ENCODE peak calls at places on chromosomes 3 and 15, in four cellular contexts. R is transverse colon, E is SK-N-SH, T is A549. Y is an unnamed sample.

GRCh38 chr3:158983480-158983879 is 181.6 kb downstream of the MFSD1 start:
- DNase-seq in R (no peak), E (no peak), T (no peak), Y (no peak)

GRCh38 chr3:133383175-133383574 is 16.7 kb upstream of the BFSP2 start:
- DNase-seq in R (no peak), E (no peak), T (no peak), Y (no peak)

GRCh38 chr15:65377105-65377975 is 462 bp downstream of the IGDCC3 start:
- DNase-seq in R (no peak), E (peak; percentile 83), T (peak; percentile 61), Y (no peak)

GRCh38 chr15:82543155-82543554 is 2.9 kb upstream of the RPS17 start:
- DNase-seq in R (no peak), E (no peak), T (no peak), Y (peak; percentile 47)

GRCh38 chr3:30286811-30287210 is 319.6 kb upstream of the TGFBR2 start:
- DNase-seq in R (no peak), E (no peak), T (no peak), Y (no peak)

GRCh38 chr15:70362350-70362749 is 264.6 kb upstream of the TLE3 start:
- DNase-seq in R (no peak), E (no peak), T (no peak), Y (no peak)

GRCh38 chr15:92035961-92036360 is 182.5 kb downstream of the SLCO3A1 start:
- DNase-seq in R (no peak), E (no peak), T (no peak), Y (no peak)

GRCh38 chr15:91122296-91122695 is 22.2 kb downstream of the SV2B start:
- DNase-seq in R (no peak), E (no peak), T (no peak), Y (no peak)

GRCh38 chr3:24365168-24365567 is 129.5 kb downstream of the THRB start:
- DNase-seq in R (peak; percentile 63), E (peak; percentile 6), T (peak; percentile 29), Y (peak; percentile 75)

GRCh38 chr3:13134879-13135206 is 61.6 kb upstream of the IQSEC1 start:
- DNase-seq in R (no peak), E (no peak), T (no peak), Y (no peak)

GRCh38 chr15:65421360-65422215 is 1.2 kb downstream of the IGDCC4 start:
- DNase-seq in R (peak; percentile 19), E (peak; percentile 62), T (no peak), Y (no peak)

GRCh38 chr3:155983834-155984474 is 113.5 kb downstream of the GMPS start:
- DNase-seq in R (no peak), E (no peak), T (no peak), Y (no peak)
- TF ChIP-seq CTCF in R (no peak), E (peak; percentile 17), T (no peak), Y (no peak)

DNA sequence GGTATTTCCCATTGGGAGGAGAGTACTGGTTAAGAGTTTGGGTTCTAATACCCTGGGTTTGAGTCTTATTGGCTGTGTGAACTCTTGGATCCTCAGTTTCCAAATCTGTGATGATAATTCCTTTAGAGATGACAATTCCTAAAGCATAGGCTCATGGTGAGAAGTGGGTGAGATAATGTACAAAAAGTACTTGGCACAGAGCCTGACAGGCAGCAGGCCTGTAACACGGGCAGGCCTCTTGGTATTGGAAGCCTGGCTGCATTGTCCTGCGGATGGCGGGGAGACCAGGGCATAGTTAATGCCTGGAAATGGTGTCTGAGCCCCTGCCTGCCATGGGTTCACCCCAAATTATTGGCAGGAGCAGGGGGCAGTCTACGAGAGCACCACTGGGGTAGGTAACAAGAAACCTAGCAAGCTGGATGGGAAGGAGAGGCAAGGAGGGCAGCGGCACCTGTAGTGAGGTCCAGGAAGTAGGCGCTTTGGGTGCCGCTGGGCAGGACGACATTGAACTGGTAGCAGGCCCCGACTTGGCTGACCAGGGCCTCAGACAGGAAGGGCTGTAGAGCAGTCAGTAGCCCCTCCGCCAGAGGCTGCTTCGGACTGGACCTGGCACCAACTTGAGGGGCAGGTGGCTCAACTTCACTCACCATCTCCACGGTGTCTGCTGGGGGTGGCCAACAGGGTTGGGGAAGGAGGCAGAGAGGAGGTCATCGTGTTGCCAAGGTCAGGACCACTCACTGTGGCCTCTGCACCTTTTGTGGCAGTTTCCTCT is 7.7 kb downstream of the STOML1 start:
- DNase-seq in R (no peak), E (no peak), T (no peak), Y (no peak)
- H3K4me3 ChIP-seq in R (no peak overlapping the region), E (no peak overlapping the region), T (no peak overlapping the region), Y (no peak overlapping the region)

GRCh38 chr15:66947471-66947870 is 117.9 kb upstream of the SMAD3 start:
- DNase-seq in R (no peak), E (no peak), T (no peak), Y (no peak)

GRCh38 chr15:66945842-66946241 is 119.6 kb upstream of the SMAD3 start:
- DNase-seq in R (no peak), E (no peak), T (no peak), Y (no peak)

GRCh38 chr15:66945286-66945685 is 120.1 kb upstream of the SMAD3 start:
- DNase-seq in R (no peak), E (no peak), T (no peak), Y (no peak)

GRCh38 chr15:66948294-66948693 is 117.1 kb upstream of the SMAD3 start:
- DNase-seq in R (no peak), E (no peak), T (no peak), Y (no peak)

GRCh38 chr15:66946578-66947164 is 118.7 kb upstream of the SMAD3 start:
- DNase-seq in R (peak; percentile 78), E (peak; percentile 79), T (peak; percentile 92), Y (no peak)
- TF ChIP-seq CTCF in R (peak; percentile 93), E (peak; percentile 94), T (peak; percentile 98), Y (peak; percentile 84)

DNA sequence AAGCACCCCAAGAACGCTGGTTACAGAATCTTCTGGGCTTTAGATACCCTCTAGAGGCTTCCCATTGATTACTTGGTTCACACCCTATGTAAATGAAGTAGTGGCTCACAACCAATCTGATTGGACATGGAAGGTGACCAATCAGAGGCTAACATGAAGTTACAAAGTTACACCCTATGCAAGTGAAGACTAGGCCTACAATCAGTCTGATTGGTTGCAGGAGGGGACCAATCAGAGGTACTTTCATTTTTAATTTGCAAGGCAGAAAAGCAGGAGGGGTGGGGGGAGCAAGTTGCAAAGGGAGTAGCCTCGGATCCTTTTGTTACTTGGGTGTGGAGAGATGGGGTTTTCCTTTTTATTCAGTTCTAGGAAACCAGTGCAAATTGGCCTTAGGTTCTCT is 11.1 kb upstream of the RTP2 start:
- DNase-seq in R (no peak), E (no peak), T (no peak), Y (no peak)
- H3K4me3 ChIP-seq in R (no peak overlapping the region), E (no peak overlapping the region), T (no peak overlapping the region), Y (no peak overlapping the region)

DNA sequence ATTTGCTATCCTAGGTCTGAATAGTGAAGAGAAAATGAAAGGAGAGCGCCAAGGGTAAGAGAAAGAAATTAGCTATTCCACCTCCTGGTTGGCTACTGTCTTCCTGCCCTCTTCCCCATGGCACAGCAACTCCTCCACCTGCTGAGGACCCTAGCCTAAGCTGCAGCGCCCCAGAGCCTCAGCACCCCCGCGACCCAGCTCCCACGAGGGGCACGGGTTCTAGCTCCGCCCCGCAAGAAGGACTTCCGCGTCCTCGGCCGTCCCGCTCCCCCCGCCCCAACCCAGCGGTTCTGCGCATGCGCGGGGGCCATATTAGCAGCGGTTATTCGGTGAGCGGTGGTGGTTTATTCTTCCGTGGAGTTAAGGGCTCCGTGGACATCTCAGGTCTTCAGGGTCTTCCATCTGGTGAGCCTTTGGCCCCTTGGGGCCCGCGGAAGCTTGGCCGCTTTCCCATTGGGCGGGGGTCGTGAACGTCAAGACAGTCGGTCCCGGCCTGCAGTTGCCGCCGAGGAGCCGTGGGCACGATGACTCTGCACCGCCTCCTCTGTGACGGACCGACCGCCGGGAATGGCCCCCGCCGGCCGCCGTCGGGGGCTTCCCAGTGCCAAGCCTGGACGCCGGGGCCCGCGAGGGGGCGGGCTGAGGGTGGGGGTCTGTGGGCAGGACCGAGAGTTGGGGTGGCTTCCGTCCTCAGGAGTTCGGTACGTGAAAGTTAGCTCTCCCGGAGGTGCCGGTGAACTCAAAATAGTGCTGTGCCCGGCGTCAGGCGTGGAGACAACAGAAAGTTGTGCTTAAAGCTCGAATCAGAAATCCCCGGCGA is at the start of gene PSMA4:
- DNase-seq in R (peak; percentile 94), E (peak; percentile 98), T (peak; percentile 97), Y (peak; percentile 36)
- TF ChIP-seq CTCF in R (peak; percentile 8), E (peak; percentile 16), T (no peak), Y (no peak)

DNA sequence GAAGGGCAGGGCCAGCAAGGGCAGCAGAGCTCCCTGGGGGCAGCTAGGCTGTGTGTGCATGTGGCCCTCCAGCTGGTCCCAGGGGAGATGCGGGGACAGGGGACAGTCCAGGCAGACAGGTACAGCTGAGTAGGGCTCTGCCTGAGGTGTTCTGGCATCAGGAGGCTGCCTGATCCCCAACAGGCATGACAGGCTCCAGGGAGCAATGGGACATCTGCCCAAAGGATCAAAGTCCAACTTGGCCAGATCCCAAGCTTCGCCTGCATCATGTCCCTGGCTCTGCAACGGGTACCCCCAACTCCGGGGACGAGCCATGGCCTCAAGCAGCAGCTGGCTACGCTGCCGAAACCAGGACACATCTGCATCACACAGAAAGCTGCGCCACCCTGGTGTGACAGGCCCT is 21.8 kb downstream of the ATRIP start:
- DNase-seq in R (peak; percentile 66), E (peak; percentile 60), T (no peak), Y (no peak)
- H3K4me3 ChIP-seq in R (no peak overlapping the region), E (no peak overlapping the region), T (no peak overlapping the region), Y (no peak overlapping the region)

DNA sequence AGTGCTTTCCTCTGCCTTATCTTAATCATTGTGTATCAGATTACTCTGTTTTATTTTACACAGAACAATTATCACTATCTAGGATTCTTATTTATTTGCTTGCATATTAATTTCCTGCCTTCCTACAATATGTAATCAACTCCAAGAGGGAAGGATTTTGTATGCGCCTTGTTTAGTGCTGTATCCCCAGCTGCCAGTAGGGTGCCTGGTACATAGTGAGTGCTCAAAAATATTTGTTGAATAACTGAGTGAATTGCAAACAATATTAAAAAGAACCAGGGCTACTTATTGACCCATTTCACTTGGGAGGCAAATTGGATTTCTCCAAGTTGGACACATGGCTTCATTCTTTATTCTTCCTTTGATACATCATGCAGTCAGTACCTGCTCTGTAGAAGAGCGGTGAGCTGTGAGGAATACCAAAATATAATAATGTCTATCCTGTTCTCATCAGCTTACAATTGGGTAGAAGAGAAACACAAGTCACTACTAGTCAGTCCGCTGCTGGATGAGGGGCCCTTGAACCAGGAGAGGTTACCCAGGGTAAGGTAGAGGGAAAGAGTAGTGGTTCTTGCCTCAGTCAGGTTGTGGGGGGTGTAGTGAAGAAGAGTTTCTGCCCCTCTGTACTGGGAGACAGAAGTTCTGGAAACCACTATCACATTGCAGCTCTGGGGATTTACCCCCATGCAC is 233.9 kb upstream of the ZBTB20 start:
- DNase-seq in R (no peak), E (no peak), T (no peak), Y (no peak)
- TF ChIP-seq CTCF in R (no peak), E (peak; percentile 27), T (no peak), Y (no peak)

Y was measured in HFF-Myc.